ENCODE peak calls at places on chromosomes 4 and X, in seven cellular contexts. H is breast epithelium, U is tibial artery, Y is cardiac fibroblast, G is H9, C is fibroblast of lung, R is GM23338. P is an unnamed sample.

GRCh38 chr4:16588651-16589050 is 309.8 kb downstream of the LDB2 start:
- DNase-seq in H (no peak), U (no peak), Y (no peak), G (no peak), C (no peak), R (no peak), P (no peak)

GRCh38 chr4:89482248-89482647 is 174.6 kb upstream of the GPRIN3 start:
- DNase-seq in H (no peak), U (no peak), Y (peak), G (peak), C (peak), R (peak), P (peak)

GRCh38 chr4:82201303-82201702 is 172.5 kb downstream of the HNRNPD start:
- DNase-seq in H (no peak), U (no peak), Y (peak), G (no peak), C (peak), R (no peak), P (peak)

GRCh38 chr4:165537028-165537648 is 158.3 kb downstream of the CPE start:
- DNase-seq in H (no peak), U (no peak), Y (peak), G (no peak), C (peak), R (peak), P (peak)

GRCh38 chr4:78556655-78557054 is 5.1 kb downstream of the ANXA3 start:
- DNase-seq in H (no peak), U (no peak), Y (no peak), G (no peak), C (no peak), R (no peak), P (no peak)

GRCh38 chrX:155028749-155029360 is 2.2 kb downstream of the FUNDC2 start:
- DNase-seq in H (no peak), U (no peak), Y (peak), G (no peak), C (peak), R (no peak), P (no peak)

GRCh38 chr4:8738471-8738931 is 133.1 kb downstream of the HMX1 start:
- DNase-seq in H (peak), U (no peak), Y (no peak), G (peak), C (no peak), R (no peak), P (no peak)

GRCh38 chr4:7649741-7650531 is 215.2 kb upstream of the PSAPL1 start:
- DNase-seq in H (no peak), U (no peak), Y (peak), G (no peak), C (peak), R (no peak), P (no peak)

GRCh38 chr4:26613242-26613641 is 29.4 kb downstream of the TBC1D19 start:
- DNase-seq in H (no peak), U (no peak), Y (peak), G (no peak), C (no peak), R (no peak), P (no peak)

GRCh38 chr4:67721770-67722597 is 21.0 kb upstream of the UBA6 start:
- DNase-seq in H (no peak), U (no peak), Y (peak), G (peak), C (peak), R (peak), P (peak)

GRCh38 chr4:28001698-28002097 is 1141.1 kb downstream of the STIM2 start:
- DNase-seq in H (no peak), U (no peak), Y (no peak), G (no peak), C (no peak), R (peak), P (no peak)

GRCh38 chrX:10098235-10098819 is 58.4 kb upstream of the CLCN4 start:
- DNase-seq in H (no peak), U (no peak), Y (no peak), G (no peak), C (no peak), R (no peak), P (no peak)

GRCh38 chrX:24646745-24647182 is 383 bp downstream of the PCYT1B start:
- DNase-seq in H (no peak), U (no peak), Y (peak), G (peak), C (peak), R (peak), P (no peak)

GRCh38 chr4:125316781-125317525 is 2.2 kb downstream of the FAT4 start:
- DNase-seq in H (no peak), U (peak), Y (peak), G (peak), C (peak), R (peak), P (peak)

GRCh38 chr4:6362896-6363295 is 93.2 kb downstream of the WFS1 start:
- DNase-seq in H (no peak), U (no peak), Y (peak), G (peak), C (peak), R (peak), P (no peak)

GRCh38 chr4:6364146-6364545 is 94.5 kb downstream of the WFS1 start:
- DNase-seq in H (no peak), U (no peak), Y (no peak), G (no peak), C (no peak), R (no peak), P (no peak)

GRCh38 chr4:6361076-6361784 is 91.6 kb downstream of the WFS1 start:
- DNase-seq in H (no peak), U (no peak), Y (no peak), G (no peak), C (no peak), R (no peak), P (no peak)

GRCh38 chr4:6360385-6360784 is 90.7 kb downstream of the WFS1 start:
- DNase-seq in H (no peak), U (no peak), Y (no peak), G (no peak), C (peak), R (peak), P (no peak)

DNA sequence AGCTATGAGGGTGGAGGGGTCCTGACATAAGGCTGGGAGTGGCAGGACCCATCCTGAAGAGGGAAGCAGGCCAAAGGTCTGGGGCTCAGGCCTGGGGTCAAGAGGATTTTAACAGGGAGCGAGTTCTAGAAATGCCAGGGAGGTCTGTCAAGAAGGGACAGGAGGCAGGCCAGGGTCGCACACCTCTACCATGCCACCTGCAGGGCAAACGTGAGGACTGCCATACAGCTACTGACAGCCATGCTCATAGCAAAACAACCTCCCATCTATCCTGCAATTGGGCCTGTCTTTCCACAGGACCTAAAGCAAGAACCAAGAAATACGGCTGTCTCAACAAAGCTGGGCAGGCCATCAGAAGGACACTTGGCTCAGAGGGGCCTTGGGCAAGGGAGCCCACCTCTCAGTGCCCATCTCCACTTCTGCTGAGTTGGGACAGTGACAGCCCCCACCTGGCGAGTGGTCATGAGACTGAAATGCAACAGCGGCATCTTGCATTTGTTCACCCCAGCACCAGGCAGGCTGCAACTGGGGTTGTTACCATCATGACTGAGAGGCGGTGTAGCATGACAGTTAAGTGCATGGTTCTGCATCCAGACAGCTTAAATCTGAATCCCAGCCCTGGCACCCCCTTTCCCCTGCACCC is 92.7 kb downstream of the WFS1 start:
- DNase-seq in H (no peak), U (no peak), Y (no peak), G (no peak), C (no peak), R (peak), P (no peak)
- TF ChIP-seq CTCF in H (no peak), U (no peak), Y (no peak), G (peak), C (no peak), R (peak), P (no peak)

GRCh38 chr4:111842336-111842735 is 302.9 kb upstream of the FAM241A start:
- DNase-seq in H (no peak), U (no peak), Y (no peak), G (no peak), C (no peak), R (no peak), P (no peak)

GRCh38 chr4:111849726-111850284 is 295.4 kb upstream of the FAM241A start:
- DNase-seq in H (no peak), U (no peak), Y (no peak), G (no peak), C (no peak), R (no peak), P (no peak)

GRCh38 chr4:111847256-111848108 is 297.8 kb upstream of the FAM241A start:
- DNase-seq in H (no peak), U (no peak), Y (no peak), G (no peak), C (no peak), R (peak), P (no peak)
- TF ChIP-seq CTCF in H (no peak), U (no peak), Y (peak), G (peak), C (peak), R (peak), P (no peak)

GRCh38 chrX:153468008-153468580 is 2.3 kb downstream of the HAUS7 start:
- DNase-seq in H (no peak), U (no peak), Y (no peak), G (no peak), C (no peak), R (no peak), P (no peak)

GRCh38 chrX:153470411-153471363 is at the start of gene HAUS7:
- DNase-seq in H (peak), U (peak), Y (peak), G (peak), C (peak), R (peak), P (peak)

GRCh38 chrX:153473126-153473525 is 2.8 kb upstream of the HAUS7 start:
- DNase-seq in H (no peak), U (no peak), Y (no peak), G (no peak), C (no peak), R (no peak), P (no peak)

GRCh38 chrX:153471663-153472280 is 1.4 kb upstream of the HAUS7 start:
- DNase-seq in H (no peak), U (no peak), Y (no peak), G (no peak), C (peak), R (no peak), P (no peak)

DNA sequence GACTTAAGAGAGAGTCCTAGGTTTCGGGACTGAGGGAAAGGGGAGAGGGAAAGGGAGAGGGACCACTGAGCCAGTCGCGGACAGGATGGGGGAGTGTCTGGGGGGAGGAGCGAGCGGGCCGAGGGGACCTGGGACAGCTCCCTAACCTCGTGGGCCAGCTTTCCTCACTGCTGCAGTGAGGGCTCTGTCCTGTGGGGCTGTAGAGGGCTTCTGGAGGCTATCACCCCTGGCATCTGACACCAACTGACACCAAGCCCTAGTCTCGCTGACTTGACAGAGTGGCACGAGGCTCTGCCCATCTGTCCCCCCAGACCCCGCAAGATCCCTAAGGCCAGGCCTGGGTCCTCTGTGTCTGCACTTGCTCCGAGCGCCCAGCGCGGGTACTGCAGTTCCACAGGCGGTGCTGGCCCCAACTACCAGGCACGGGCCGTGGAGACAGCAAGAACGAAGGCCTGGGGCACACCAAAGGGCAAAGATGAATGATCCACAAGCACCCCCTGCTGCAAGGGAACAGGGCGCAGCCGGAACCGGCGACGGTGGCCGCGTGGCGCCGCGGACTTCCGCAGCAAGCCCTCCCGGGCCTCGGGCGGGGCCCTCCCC is 465 bp downstream of the HAUS7 start:
- DNase-seq in H (no peak), U (no peak), Y (no peak), G (no peak), C (no peak), R (peak), P (peak)
- TF ChIP-seq CTCF in H (no peak), U (peak), Y (peak), G (peak), C (no peak), R (no peak), P (peak)

GRCh38 chr4:66169341-66169740 is 499.1 kb upstream of the EPHA5 start:
- DNase-seq in H (no peak), U (no peak), Y (peak), G (no peak), C (peak), R (peak), P (no peak)
- TF ChIP-seq CTCF in H (no peak), U (no peak), Y (peak), G (peak), C (no peak), R (peak), P (no peak)

GRCh38 chrX:12977761-12978204 is 2.9 kb downstream of the TMSB4X start:
- DNase-seq in H (no peak), U (no peak), Y (no peak), G (no peak), C (no peak), R (no peak), P (no peak)
- TF ChIP-seq CTCF in H (no peak), U (no peak), Y (no peak), G (no peak), C (no peak), R (no peak), P (no peak)

GRCh38 chrX:12076046-12076445 is 62.2 kb upstream of the FRMPD4 start:
- DNase-seq in H (no peak), U (no peak), Y (peak), G (no peak), C (peak), R (peak), P (peak)
- TF ChIP-seq CTCF in H (no peak), U (no peak), Y (peak), G (no peak), C (no peak), R (no peak), P (no peak)

GRCh38 chr4:158125325-158125724 is 47.5 kb downstream of the GASK1B start:
- DNase-seq in H (no peak), U (no peak), Y (no peak), G (no peak), C (no peak), R (peak), P (no peak)
- TF ChIP-seq CTCF in H (no peak), U (no peak), Y (no peak), G (no peak), C (no peak), R (no peak), P (no peak)

GRCh38 chrX:94831364-94831763 is 1157.4 kb downstream of the FAM133A start:
- DNase-seq in H (no peak), U (no peak), Y (peak), G (no peak), C (peak), R (peak), P (no peak)
- TF ChIP-seq CTCF in H (no peak), U (no peak), Y (peak), G (peak), C (no peak), R (peak), P (no peak)

GRCh38 chr4:88054909-88055308 is 47.5 kb downstream of the PKD2 start:
- DNase-seq in H (no peak), U (no peak), Y (peak), G (peak), C (peak), R (peak), P (peak)
- TF ChIP-seq CTCF in H (peak), U (peak), Y (peak), G (peak), C (peak), R (peak), P (no peak)

GRCh38 chrX:139862208-139862607 is 70.6 kb downstream of the ATP11C start:
- DNase-seq in H (no peak), U (no peak), Y (no peak), G (no peak), C (no peak), R (no peak), P (no peak)
- TF ChIP-seq CTCF in H (no peak), U (no peak), Y (no peak), G (peak), C (no peak), R (peak), P (no peak)